ENCODE peak calls at places on chromosomes 2 and 18, in six cellular contexts. One of them, this sample, is unnamed. For H4K20me1, the result is how much of the 10 kb centered on the place peaks cover.

GRCh38 chr2:133581027-133581760 is 12.9 kb upstream of the NCKAP5 start:
- DNase-seq in neural progenitor cell: no peak
- DNase-seq in GM23248: peak
- DNase-seq in HepG2: no peak
- DNase-seq in mammary epithelial cell: peak
- DNase-seq in astrocyte: peak
- DNase-seq in this sample: peak

GRCh38 chr18:13253786-13254755 is 35.5 kb downstream of the LDLRAD4 start:
- DNase-seq in neural progenitor cell: no peak
- DNase-seq in GM23248: no peak
- DNase-seq in HepG2: no peak
- DNase-seq in mammary epithelial cell: no peak
- DNase-seq in astrocyte: no peak
- DNase-seq in this sample: no peak

GRCh38 chr2:126803422-126803775 is 95.3 kb upstream of the TEX51 start:
- DNase-seq in neural progenitor cell: no peak
- DNase-seq in GM23248: no peak
- DNase-seq in HepG2: no peak
- DNase-seq in mammary epithelial cell: no peak
- DNase-seq in astrocyte: no peak
- DNase-seq in this sample: no peak

GRCh38 chr2:73984922-73985317 is 210 bp downstream of the TET3 start:
- DNase-seq in neural progenitor cell: peak
- DNase-seq in GM23248: no peak
- DNase-seq in HepG2: peak
- DNase-seq in mammary epithelial cell: no peak
- DNase-seq in astrocyte: no peak
- DNase-seq in this sample: no peak

GRCh38 chr2:7945080-7945479 is 736.8 kb upstream of the ID2 start:
- DNase-seq in neural progenitor cell: no peak
- DNase-seq in GM23248: no peak
- DNase-seq in HepG2: no peak
- DNase-seq in mammary epithelial cell: no peak
- DNase-seq in astrocyte: no peak
- DNase-seq in this sample: no peak

GRCh38 chr2:75896779-75897366 is 186.2 kb upstream of the GCFC2 start:
- DNase-seq in neural progenitor cell: peak
- DNase-seq in GM23248: peak
- DNase-seq in HepG2: peak
- DNase-seq in mammary epithelial cell: peak
- DNase-seq in astrocyte: no peak
- DNase-seq in this sample: peak

GRCh38 chr2:898319-898718 is 52.3 kb upstream of the SNTG2 start:
- DNase-seq in neural progenitor cell: peak
- DNase-seq in GM23248: no peak
- DNase-seq in HepG2: peak
- DNase-seq in mammary epithelial cell: no peak
- DNase-seq in astrocyte: no peak
- DNase-seq in this sample: no peak

GRCh38 chr2:216426166-216426777 is 14.0 kb downstream of the SMARCAL1 start:
- DNase-seq in neural progenitor cell: no peak
- DNase-seq in GM23248: peak
- DNase-seq in HepG2: no peak
- DNase-seq in mammary epithelial cell: no peak
- DNase-seq in astrocyte: no peak
- DNase-seq in this sample: peak

GRCh38 chr2:141498561-141498960 is 632.3 kb downstream of the LRP1B start:
- DNase-seq in neural progenitor cell: no peak
- DNase-seq in GM23248: peak
- DNase-seq in HepG2: no peak
- DNase-seq in mammary epithelial cell: no peak
- DNase-seq in astrocyte: peak
- DNase-seq in this sample: no peak

GRCh38 chr18:79494936-79495335 is 99.2 kb downstream of the NFATC1 start:
- DNase-seq in neural progenitor cell: no peak
- DNase-seq in GM23248: no peak
- DNase-seq in HepG2: no peak
- DNase-seq in mammary epithelial cell: no peak
- DNase-seq in astrocyte: no peak
- DNase-seq in this sample: no peak

GRCh38 chr2:122514451-122514996 is 759.1 kb downstream of the TSN start:
- DNase-seq in neural progenitor cell: no peak
- DNase-seq in GM23248: no peak
- DNase-seq in HepG2: no peak
- DNase-seq in mammary epithelial cell: no peak
- DNase-seq in astrocyte: no peak
- DNase-seq in this sample: peak

DNA sequence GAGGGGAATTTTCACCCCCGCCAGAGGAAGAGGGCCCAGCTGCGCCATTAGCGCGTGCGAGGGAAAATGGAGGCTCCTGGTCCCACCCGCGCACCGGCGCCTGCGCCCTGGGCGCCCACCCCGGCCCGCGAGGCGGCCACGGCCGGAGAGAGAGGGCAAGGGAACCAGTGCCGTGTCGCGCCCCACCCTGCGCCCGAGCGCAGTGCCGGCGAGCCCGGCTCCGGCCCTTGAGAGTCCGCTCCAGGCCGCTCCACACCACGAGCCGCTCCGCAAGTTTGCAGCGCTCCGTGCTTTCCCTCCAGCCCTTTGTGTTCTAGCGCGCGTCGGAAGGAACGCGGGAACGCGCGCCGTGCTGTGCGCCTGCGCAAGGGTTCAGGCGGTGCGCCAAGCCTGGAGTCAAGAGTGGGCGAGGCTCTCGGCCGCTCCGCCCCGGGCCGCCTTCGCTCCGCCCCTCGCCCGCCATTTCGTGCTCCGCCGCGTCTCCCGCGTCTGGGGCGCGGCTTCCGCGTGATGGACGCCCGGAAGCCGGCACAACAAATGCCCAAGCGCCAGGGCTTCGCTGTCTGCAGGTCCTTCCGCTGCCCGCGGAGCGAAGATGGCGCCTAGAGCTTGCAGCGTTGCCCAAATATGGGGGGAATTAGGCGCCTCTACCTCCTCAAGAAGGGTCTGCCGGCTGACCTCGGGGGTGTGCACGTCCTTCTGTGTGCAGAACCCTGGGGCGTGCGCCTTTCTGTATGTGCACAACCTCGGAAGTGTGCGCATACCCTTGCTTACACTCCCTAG is 46.1 kb upstream of the PTMA start:
- DNase-seq in neural progenitor cell: peak
- DNase-seq in GM23248: peak
- DNase-seq in HepG2: no peak
- DNase-seq in mammary epithelial cell: peak
- DNase-seq in astrocyte: peak
- DNase-seq in this sample: peak
- H3K9ac ChIP-seq in neural progenitor cell: no peak
- H3K9ac ChIP-seq in GM23248: peak
- H3K9ac ChIP-seq in HepG2: no peak
- H3K9ac ChIP-seq in mammary epithelial cell: no peak
- H3K9ac ChIP-seq in astrocyte: peak
- H3K9ac ChIP-seq in this sample: peak

GRCh38 chr2:113179446-113180045 is 5.8 kb downstream of the PSD4 start:
- DNase-seq in neural progenitor cell: no peak
- DNase-seq in GM23248: no peak
- DNase-seq in HepG2: no peak
- DNase-seq in mammary epithelial cell: no peak
- DNase-seq in astrocyte: no peak
- DNase-seq in this sample: no peak
- H4K20me1 ChIP-seq in neural progenitor cell: under half
- H4K20me1 ChIP-seq in GM23248: under half
- H4K20me1 ChIP-seq in HepG2: under half
- H4K20me1 ChIP-seq in mammary epithelial cell: under half
- H4K20me1 ChIP-seq in astrocyte: under half
- H4K20me1 ChIP-seq in this sample: under half

GRCh38 chr2:176079851-176080539 is 3.8 kb downstream of the EVX2 start:
- DNase-seq in neural progenitor cell: peak
- DNase-seq in GM23248: peak
- DNase-seq in HepG2: no peak
- DNase-seq in mammary epithelial cell: no peak
- DNase-seq in astrocyte: no peak
- DNase-seq in this sample: no peak

GRCh38 chr2:176080540-176081355 is 3.0 kb downstream of the EVX2 start:
- DNase-seq in neural progenitor cell: no peak
- DNase-seq in GM23248: peak
- DNase-seq in HepG2: no peak
- DNase-seq in mammary epithelial cell: no peak
- DNase-seq in astrocyte: no peak
- DNase-seq in this sample: no peak

GRCh38 chr2:176078440-176079284 is 5.1 kb downstream of the EVX2 start:
- DNase-seq in neural progenitor cell: no peak
- DNase-seq in GM23248: no peak
- DNase-seq in HepG2: no peak
- DNase-seq in mammary epithelial cell: no peak
- DNase-seq in astrocyte: no peak
- DNase-seq in this sample: no peak

GRCh38 chr2:176081451-176081992 is 2.2 kb downstream of the EVX2 start:
- DNase-seq in neural progenitor cell: no peak
- DNase-seq in GM23248: no peak
- DNase-seq in HepG2: no peak
- DNase-seq in mammary epithelial cell: no peak
- DNase-seq in astrocyte: no peak
- DNase-seq in this sample: no peak

DNA sequence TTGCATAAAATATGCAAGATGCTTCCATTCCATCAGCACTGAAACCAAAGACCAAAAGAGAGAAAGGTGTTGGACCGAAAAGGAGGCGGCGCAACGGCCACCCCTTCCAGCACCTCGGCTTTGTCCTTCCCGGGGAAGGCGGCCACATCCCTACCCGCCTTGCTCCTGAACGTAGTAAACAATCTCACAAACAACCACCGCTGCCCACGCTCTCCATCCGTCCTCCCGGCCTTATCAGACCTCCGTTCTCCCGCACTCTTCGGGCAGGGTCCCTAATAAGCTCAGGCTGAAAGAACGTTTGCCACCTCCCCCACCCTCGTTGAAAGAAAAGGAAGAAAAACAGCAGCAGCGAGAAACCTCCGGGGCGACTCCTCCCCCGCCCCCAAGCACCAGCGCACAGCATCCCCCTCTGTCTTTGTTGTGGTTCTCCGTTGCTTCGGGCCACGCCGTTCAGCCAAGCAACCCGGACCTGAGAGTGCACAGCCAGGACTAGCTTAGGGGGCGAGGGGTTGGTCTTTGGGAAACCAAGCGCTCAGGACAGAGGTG is 4.4 kb downstream of the EVX2 start:
- DNase-seq in neural progenitor cell: peak
- DNase-seq in GM23248: no peak
- DNase-seq in HepG2: no peak
- DNase-seq in mammary epithelial cell: no peak
- DNase-seq in astrocyte: no peak
- DNase-seq in this sample: no peak
- TF ChIP-seq EZH2 in neural progenitor cell: peak
- TF ChIP-seq EZH2 in GM23248: no peak
- TF ChIP-seq EZH2 in HepG2: no peak
- TF ChIP-seq EZH2 in mammary epithelial cell: peak
- TF ChIP-seq EZH2 in astrocyte: peak
- TF ChIP-seq EZH2 in this sample: peak

GRCh38 chr2:44103643-44104038 is 65.0 kb upstream of the PPM1B start:
- DNase-seq in neural progenitor cell: no peak
- DNase-seq in GM23248: no peak
- DNase-seq in HepG2: no peak
- DNase-seq in mammary epithelial cell: no peak
- DNase-seq in astrocyte: no peak
- DNase-seq in this sample: no peak
- H3K9ac ChIP-seq in neural progenitor cell: no peak
- H3K9ac ChIP-seq in GM23248: no peak
- H3K9ac ChIP-seq in HepG2: no peak
- H3K9ac ChIP-seq in mammary epithelial cell: no peak
- H3K9ac ChIP-seq in astrocyte: no peak
- H3K9ac ChIP-seq in this sample: no peak

DNA sequence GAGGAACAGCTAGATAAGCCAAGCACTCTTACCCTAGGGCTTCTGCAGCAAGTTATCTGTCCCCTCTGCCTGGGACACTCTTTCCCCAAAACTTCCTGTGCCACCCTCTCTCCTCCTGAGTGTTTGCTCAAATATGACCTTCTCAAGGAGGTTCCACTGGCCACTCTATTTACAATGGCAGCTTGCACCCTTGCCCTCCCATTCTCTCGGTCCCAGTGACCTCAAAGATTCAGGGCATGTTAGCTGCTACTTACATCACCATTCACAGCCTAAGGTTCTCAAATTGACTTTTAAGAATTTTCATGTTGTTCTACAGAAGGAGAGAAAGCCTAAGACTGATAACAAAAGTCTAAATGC is 9.5 kb downstream of the ATP8B1 start:
- DNase-seq in neural progenitor cell: no peak
- DNase-seq in GM23248: no peak
- DNase-seq in HepG2: no peak
- DNase-seq in mammary epithelial cell: no peak
- DNase-seq in astrocyte: no peak
- DNase-seq in this sample: no peak
- H4K20me1 ChIP-seq in neural progenitor cell: under half
- H4K20me1 ChIP-seq in GM23248: under half
- H4K20me1 ChIP-seq in HepG2: under half
- H4K20me1 ChIP-seq in mammary epithelial cell: under half
- H4K20me1 ChIP-seq in astrocyte: half or more
- H4K20me1 ChIP-seq in this sample: under half